ENCODE peak calls at places on chromosomes 2 and 18, in seven cellular contexts. C is brain microvascular endothelial cell, M is kidney, Q is A549, G is HL-60, B is right cardiac atrium, O is neural progenitor cell. J is an unnamed sample.
A peak's percentile ranks its signal among the peaks of the same experiment; 100 is the strongest.

GRCh38 chr2:100683231-100683630 is 120.4 kb downstream of the PDCL3 start:
- DNase-seq in C (no peak), M (no peak), Q (no peak), G (no peak), B (no peak), O (no peak), J (no peak)

GRCh38 chr2:149538138-149538833 is 49.3 kb downstream of the MMADHC start:
- DNase-seq in C (no peak), M (no peak), Q (no peak), G (no peak), B (no peak), O (no peak), J (no peak)

GRCh38 chr18:13577091-13577697 is 149.2 kb downstream of the FAM210A start:
- DNase-seq in C (peak; percentile 41), M (no peak), Q (no peak), G (peak; percentile 64), B (no peak), O (no peak), J (no peak)

GRCh38 chr2:85755122-85756027 is 1.6 kb downstream of the ATOH8 start:
- DNase-seq in C (no peak), M (peak; percentile 76), Q (no peak), G (no peak), B (peak; percentile 61), O (peak; percentile 25), J (peak; percentile 30)

GRCh38 chr2:199339826-199340605 is 117.7 kb downstream of the SATB2 start:
- DNase-seq in C (no peak), M (no peak), Q (no peak), G (peak; percentile 2), B (no peak), O (no peak), J (no peak)

GRCh38 chr18:53319628-53320027 is 904.8 kb downstream of the MBD2 start:
- DNase-seq in C (no peak), M (no peak), Q (no peak), G (no peak), B (no peak), O (no peak), J (no peak)

GRCh38 chr2:230602562-230603230 is 109.9 kb upstream of the CAB39 start:
- DNase-seq in C (no peak), M (no peak), Q (no peak), G (peak; percentile 19), B (no peak), O (no peak), J (no peak)

GRCh38 chr2:195652916-195653315 is 4.1 kb upstream of the SLC39A10 start:
- DNase-seq in C (no peak), M (no peak), Q (no peak), G (no peak), B (no peak), O (no peak), J (no peak)

GRCh38 chr2:5111581-5111980 is 580.6 kb upstream of the SOX11 start:
- DNase-seq in C (no peak), M (no peak), Q (no peak), G (no peak), B (no peak), O (no peak), J (peak; percentile 48)

GRCh38 chr18:32767400-32767799 is 5.4 kb downstream of the KLHL14 start:
- DNase-seq in C (no peak), M (no peak), Q (no peak), G (no peak), B (no peak), O (no peak), J (no peak)

GRCh38 chr2:7845332-7845731 is 836.5 kb upstream of the ID2 start:
- DNase-seq in C (peak; percentile 88), M (no peak), Q (no peak), G (no peak), B (peak; percentile 40), O (no peak), J (no peak)

GRCh38 chr2:207231106-207231860 is 65.5 kb upstream of the KLF7 start:
- DNase-seq in C (no peak), M (no peak), Q (no peak), G (no peak), B (no peak), O (no peak), J (no peak)

GRCh38 chr2:223580951-223581350 is 21.2 kb downstream of the SCG2 start:
- DNase-seq in C (peak; percentile 88), M (no peak), Q (peak; percentile 26), G (no peak), B (no peak), O (peak; percentile 12), J (peak; percentile 68)

GRCh38 chr2:239790721-239791120 is 234.4 kb downstream of the NDUFA10 start:
- DNase-seq in C (no peak), M (no peak), Q (no peak), G (peak; percentile 7), B (no peak), O (no peak), J (no peak)

GRCh38 chr2:191836853-191837769 is 9.8 kb downstream of the CAVIN2 start:
- DNase-seq in C (no peak), M (no peak), Q (no peak), G (no peak), B (peak; percentile 47), O (no peak), J (no peak)

GRCh38 chr2:197108758-197109157 is 182.3 kb upstream of the PGAP1 start:
- DNase-seq in C (peak; percentile 94), M (peak; percentile 88), Q (no peak), G (no peak), B (peak; percentile 91), O (no peak), J (no peak)

GRCh38 chr18:71878226-71878625 is 665.9 kb downstream of the CBLN2 start:
- DNase-seq in C (no peak), M (no peak), Q (no peak), G (no peak), B (no peak), O (no peak), J (no peak)

GRCh38 chr2:25920326-25920725 is 42.0 kb upstream of the ASXL2 start:
- DNase-seq in C (no peak), M (peak; percentile 1), Q (no peak), G (no peak), B (no peak), O (no peak), J (no peak)

GRCh38 chr2:207370646-207371045 is 159.1 kb upstream of the CREB1 start:
- DNase-seq in C (no peak), M (no peak), Q (no peak), G (no peak), B (no peak), O (no peak), J (no peak)

GRCh38 chr2:96948483-96949152 is 37.8 kb downstream of the FAM178B start:
- DNase-seq in C (no peak), M (no peak), Q (no peak), G (no peak), B (peak; percentile 20), O (no peak), J (no peak)

GRCh38 chr18:78984941-78985784 is 5.5 kb downstream of the SALL3 start:
- DNase-seq in C (no peak), M (no peak), Q (peak; percentile 7), G (peak; percentile 44), B (no peak), O (peak; percentile 82), J (no peak)

GRCh38 chr18:67417864-67418523 is 98.5 kb downstream of the DSEL start:
- DNase-seq in C (peak; percentile 57), M (no peak), Q (peak; percentile 8), G (no peak), B (no peak), O (no peak), J (peak; percentile 16)

GRCh38 chr2:3692375-3692774 is 11.0 kb upstream of the DCDC2C start:
- DNase-seq in C (peak; percentile 32), M (no peak), Q (peak; percentile 40), G (no peak), B (no peak), O (peak; percentile 56), J (peak; percentile 61)

DNA sequence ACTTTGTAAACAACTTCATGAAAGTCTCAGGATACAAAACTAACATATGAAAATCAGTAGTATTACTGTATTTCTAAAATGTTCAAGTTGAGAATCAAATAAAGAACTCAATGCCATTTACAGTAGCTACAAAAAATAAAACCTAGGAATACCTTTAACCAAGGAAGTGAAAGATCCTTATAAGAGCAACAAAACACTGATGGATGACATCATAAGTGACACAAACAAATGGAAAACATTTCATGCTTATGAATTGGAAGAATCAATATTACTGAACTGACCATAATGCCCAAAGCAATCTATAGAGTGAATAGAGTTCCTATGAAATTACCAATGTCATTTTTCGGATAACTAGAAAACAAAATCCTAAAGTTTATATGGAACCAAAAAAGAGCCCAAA is 1038.1 kb downstream of the SUCLG1 start:
- DNase-seq in C (no peak), M (no peak), Q (no peak), G (no peak), B (no peak), O (no peak), J (no peak)
- H3K27ac ChIP-seq in C (no peak overlapping the region), M (no peak overlapping the region), Q (no peak overlapping the region), G (no peak overlapping the region), B (no peak overlapping the region), O (no peak overlapping the region), J (no peak overlapping the region)

DNA sequence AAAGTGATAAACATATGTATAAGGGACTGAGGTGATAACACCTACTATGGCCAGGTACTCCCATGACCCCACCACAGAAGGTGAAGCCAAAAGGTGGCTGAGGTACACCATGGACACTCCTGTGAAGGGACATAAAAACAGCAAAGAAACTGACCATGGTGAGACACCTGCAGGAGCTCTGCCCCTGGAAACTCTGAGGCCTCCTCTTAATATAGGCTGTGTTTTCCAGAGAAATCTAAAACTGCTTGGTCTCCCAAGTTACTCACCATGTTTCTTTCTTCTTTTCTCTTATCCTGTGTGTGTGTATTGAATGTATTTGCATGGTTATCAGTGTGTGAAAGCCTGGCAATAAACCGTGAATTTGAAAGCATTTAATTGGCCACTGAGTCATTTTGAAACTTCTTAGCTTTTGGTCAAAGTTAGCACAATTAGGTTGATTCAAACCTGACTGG is 739.3 kb upstream of the GCFC2 start:
- DNase-seq in C (no peak), M (no peak), Q (no peak), G (no peak), B (no peak), O (no peak), J (no peak)
- H3K27ac ChIP-seq in C (no peak overlapping the region), M (no peak overlapping the region), Q (no peak overlapping the region), G (peak overlapping the region; percentile 63), B (no peak overlapping the region), O (no peak overlapping the region), J (no peak overlapping the region)

DNA sequence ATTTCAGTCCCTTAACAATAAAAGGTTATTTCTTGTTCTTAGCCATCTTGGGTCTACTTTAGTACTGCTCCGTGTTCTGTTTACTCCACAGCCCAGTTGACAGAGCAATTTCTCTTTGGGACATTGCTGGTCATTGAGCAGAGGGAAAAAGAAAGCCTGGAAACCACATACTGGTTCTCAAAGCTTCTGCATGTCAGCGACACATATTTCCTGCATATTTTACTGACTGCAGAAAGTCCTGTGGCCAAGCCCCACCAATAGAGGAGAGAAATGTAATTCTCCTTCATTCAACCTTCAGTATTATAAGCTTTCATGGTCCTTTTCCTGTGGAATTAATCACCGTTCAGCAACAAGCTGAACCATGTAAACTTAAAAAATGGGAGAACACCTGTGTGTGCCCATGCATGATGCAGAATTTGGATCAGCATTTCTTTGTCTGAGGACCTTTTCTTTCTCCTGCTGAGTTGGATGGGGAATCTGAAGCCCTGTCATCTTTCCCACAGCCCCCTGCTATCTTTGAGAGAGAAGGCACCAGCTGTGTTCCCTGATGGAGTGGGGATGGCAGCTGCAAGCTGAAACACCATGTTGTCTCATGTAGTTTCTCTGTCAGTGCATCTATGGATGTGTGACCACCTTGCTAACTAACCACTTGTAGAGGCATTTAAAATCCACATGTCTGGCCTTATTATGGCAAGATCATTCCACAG is 431.6 kb downstream of the MEIS1 start:
- DNase-seq in C (no peak), M (no peak), Q (no peak), G (no peak), B (no peak), O (no peak), J (no peak)
- H3K27ac ChIP-seq in C (peak overlapping the region; percentile 8), M (no peak overlapping the region), Q (no peak overlapping the region), G (no peak overlapping the region), B (no peak overlapping the region), O (no peak overlapping the region), J (no peak overlapping the region)

GRCh38 chr2:37789988-37790387 is 118.5 kb upstream of the CDC42EP3 start:
- DNase-seq in C (no peak), M (no peak), Q (no peak), G (no peak), B (no peak), O (no peak), J (no peak)
- H3K27ac ChIP-seq in C (no peak overlapping the region), M (no peak overlapping the region), Q (no peak overlapping the region), G (no peak overlapping the region), B (no peak overlapping the region), O (no peak overlapping the region), J (no peak overlapping the region)